ENCODE peak calls at places on chromosomes 13 and 19, in four cellular contexts. B is NCI-H187; A is activated CD4-positive, alpha-beta T cell treated with anti-CD3 and anti-CD28 coated beads, Interleukin-2, amount 50 U/mL, for 1 hour; F is AG09309. K is an unnamed sample.

GRCh38 chr13:43884221-43884620 is 4.5 kb downstream of the LACC1 start:
- DNase-seq in B (no peak), A (no peak), F (no peak), K (no peak)

GRCh38 chr19:46979103-46979769 is 40.4 kb upstream of the NPAS1 start:
- DNase-seq in B (peak; percentile 38), A (no peak), F (no peak), K (no peak)

GRCh38 chr13:98480915-98481510 is 95.9 kb downstream of the STK24 start:
- DNase-seq in B (peak; percentile 34), A (peak; percentile 15), F (no peak), K (no peak)

GRCh38 chr13:39616087-39616694 is 13.2 kb upstream of the LHFPL6 start:
- DNase-seq in B (peak; percentile 29), A (peak; percentile 14), F (no peak), K (peak; percentile 59)

GRCh38 chr13:106242554-106242953 is 292.9 kb downstream of the EFNB2 start:
- DNase-seq in B (no peak), A (no peak), F (no peak), K (no peak)

GRCh38 chr19:39397360-39398296 is 6.5 kb downstream of the MED29 start:
- DNase-seq in B (peak; percentile 43), A (peak; percentile 97), F (no peak), K (peak; percentile 94)

GRCh38 chr19:40523322-40524047 is 53.2 kb upstream of the SHKBP1 start:
- DNase-seq in B (peak; percentile 44), A (peak; percentile 38), F (peak; percentile 3), K (peak; percentile 57)

GRCh38 chr19:18425515-18426415 is 6.6 kb downstream of the SSBP4 start:
- DNase-seq in B (no peak), A (no peak), F (no peak), K (no peak)

GRCh38 chr19:39030854-39031367 is 1.4 kb downstream of the FBXO27 start:
- DNase-seq in B (no peak), A (no peak), F (no peak), K (no peak)

GRCh38 chr19:17564783-17565182 is 9.3 kb downstream of the COLGALT1 start:
- DNase-seq in B (no peak), A (no peak), F (no peak), K (no peak)

GRCh38 chr19:7975037-7975436 is 30.4 kb downstream of the ELAVL1 start:
- DNase-seq in B (no peak), A (no peak), F (no peak), K (no peak)

GRCh38 chr13:60012503-60012902 is 151.2 kb downstream of the DIAPH3 start:
- DNase-seq in B (no peak), A (no peak), F (no peak), K (no peak)

GRCh38 chr13:109026266-109026665 is 396.9 kb downstream of the MYO16 start:
- DNase-seq in B (no peak), A (no peak), F (no peak), K (no peak)

GRCh38 chr13:28494861-28495585 is at the start of gene FLT1:
- DNase-seq in B (no peak), A (peak; percentile 6), F (no peak), K (no peak)

GRCh38 chr19:56176881-56177280 is 1.1 kb downstream of the GALP start:
- DNase-seq in B (no peak), A (no peak), F (no peak), K (no peak)

GRCh38 chr19:1272423-1273262 is 2.7 kb upstream of the FAM174C start:
- DNase-seq in B (no peak), A (no peak), F (no peak), K (no peak)

GRCh38 chr13:47027797-47028437 is 131.1 kb upstream of the HTR2A start:
- DNase-seq in B (no peak), A (no peak), F (no peak), K (no peak)

GRCh38 chr19:14383556-14383897 is 2.3 kb downstream of the ADGRE5 start:
- DNase-seq in B (no peak), A (no peak), F (no peak), K (no peak)

GRCh38 chr13:79481685-79482052 is 714 bp downstream of the NDFIP2 start:
- DNase-seq in B (no peak), A (peak; percentile 36), F (no peak), K (peak; percentile 58)

GRCh38 chr19:19860756-19861390 is 4.8 kb upstream of the ZNF253 start:
- DNase-seq in B (no peak), A (peak; percentile 26), F (no peak), K (peak; percentile 26)

GRCh38 chr13:73387318-73387717 is 328.5 kb downstream of the KLF5 start:
- DNase-seq in B (no peak), A (no peak), F (no peak), K (no peak)

GRCh38 chr13:42650470-42650869 is 76.5 kb downstream of the TNFSF11 start:
- DNase-seq in B (no peak), A (no peak), F (no peak), K (no peak)

GRCh38 chr19:1935484-1936208 is 5.3 kb upstream of the CSNK1G2 start:
- DNase-seq in B (no peak), A (no peak), F (no peak), K (no peak)

GRCh38 chr13:40096357-40096911 is 441.0 kb downstream of the COG6 start:
- DNase-seq in B (no peak), A (peak; percentile 31), F (no peak), K (peak; percentile 82)

GRCh38 chr19:1237754-1238372 is at the start of gene CBARP:
- DNase-seq in B (no peak), A (no peak), F (no peak), K (peak; percentile 47)

GRCh38 chr13:24261566-24261965 is 47.8 kb upstream of the C1QTNF9 start:
- DNase-seq in B (no peak), A (no peak), F (no peak), K (peak; percentile 69)

GRCh38 chr19:47790398-47790814 is 11.9 kb downstream of the SELENOW start:
- DNase-seq in B (peak; percentile 23), A (peak; percentile 88), F (no peak), K (peak; percentile 71)

GRCh38 chr19:14277608-14278007 is 71.6 kb upstream of the ADGRL1 start:
- DNase-seq in B (no peak), A (no peak), F (no peak), K (no peak)

GRCh38 chr13:46526763-46527162 is 26.2 kb upstream of the LRCH1 start:
- DNase-seq in B (no peak), A (no peak), F (no peak), K (no peak)

GRCh38 chr13:71144883-71145282 is 722.1 kb downstream of the DACH1 start:
- DNase-seq in B (no peak), A (no peak), F (no peak), K (no peak)

GRCh38 chr19:54248016-54248601 is 5.5 kb upstream of the LILRA6 start:
- DNase-seq in B (no peak), A (no peak), F (no peak), K (no peak)

GRCh38 chr13:99288069-99288468 is 19.1 kb downstream of the GPR183 start:
- DNase-seq in B (no peak), A (no peak), F (no peak), K (peak; percentile 68)

GRCh38 chr13:112657850-112658445 is 31.9 kb upstream of the ATP11A start:
- DNase-seq in B (no peak), A (no peak), F (peak; percentile 34), K (no peak)

GRCh38 chr13:43331676-43332075 is 308.3 kb downstream of the DNAJC15 start:
- DNase-seq in B (no peak), A (no peak), F (no peak), K (no peak)

GRCh38 chr19:32969549-32969948 is 2.2 kb downstream of the CEP89 start:
- DNase-seq in B (no peak), A (no peak), F (no peak), K (no peak)

GRCh38 chr19:46639356-46640061 is 3.5 kb upstream of the GNG8 start:
- DNase-seq in B (no peak), A (no peak), F (no peak), K (no peak)

GRCh38 chr13:73809561-73809960 is 324.6 kb downstream of the KLF12 start:
- DNase-seq in B (no peak), A (no peak), F (no peak), K (no peak)

GRCh38 chr13:111239754-111240670 is 80.4 kb upstream of the TEX29 start:
- DNase-seq in B (no peak), A (no peak), F (no peak), K (no peak)

GRCh38 chr19:3012522-3013260 is 16.4 kb downstream of the TLE2 start:
- DNase-seq in B (no peak), A (no peak), F (no peak), K (no peak)